ENCODE peak calls at places on chromosomes 11 and 22, in ten cellular contexts. A, L, P, G, W, J, Q, O, E and Z are unnamed samples.

GRCh38 chr11:116928102-116928777 is 90.8 kb upstream of the APOA1 start:
- DNase-seq in A (no peak), L (no peak), P (no peak), G (no peak), W (no peak), J (no peak), Q (no peak), O (no peak), E (peak; percentile 53), Z (no peak)

GRCh38 chr11:79414644-79415317 is 26.0 kb downstream of the TENM4 start:
- DNase-seq in A (peak; percentile 71), L (no peak), P (peak; percentile 55), G (no peak), W (no peak), J (peak; percentile 79), Q (peak; percentile 91), O (no peak), E (no peak), Z (no peak)

GRCh38 chr11:77019976-77020591 is 14.1 kb upstream of the B3GNT6 start:
- DNase-seq in A (peak; percentile 5), L (peak; percentile 68), P (no peak), G (no peak), W (no peak), J (peak; percentile 56), Q (peak; percentile 85), O (no peak), E (no peak), Z (peak; percentile 69)

GRCh38 chr11:57597461-57597892 is at the start of gene SERPING1:
- DNase-seq in A (peak; percentile 65), L (no peak), P (no peak), G (no peak), W (no peak), J (no peak), Q (no peak), O (no peak), E (no peak), Z (no peak)

GRCh38 chr22:37105990-37106389 is 3.5 kb downstream of the TMPRSS6 start:
- DNase-seq in A (no peak), L (no peak), P (no peak), G (no peak), W (no peak), J (no peak), Q (no peak), O (no peak), E (no peak), Z (no peak)

GRCh38 chr11:76609736-76610370 is 60.7 kb downstream of the LRRC32 start:
- DNase-seq in A (peak; percentile 54), L (no peak), P (no peak), G (no peak), W (no peak), J (no peak), Q (no peak), O (no peak), E (no peak), Z (no peak)

GRCh38 chr11:95699631-95700470 is 89.7 kb downstream of the FAM76B start:
- DNase-seq in A (peak; percentile 41), L (no peak), P (no peak), G (no peak), W (no peak), J (no peak), Q (no peak), O (no peak), E (peak; percentile 44), Z (no peak)

GRCh38 chr11:116980136-116980793 is 118.0 kb downstream of the SIK3 start:
- DNase-seq in A (no peak), L (no peak), P (no peak), G (no peak), W (no peak), J (no peak), Q (no peak), O (no peak), E (no peak), Z (no peak)

GRCh38 chr11:12811861-12812260 is 137.6 kb downstream of the TEAD1 start:
- DNase-seq in A (no peak), L (no peak), P (no peak), G (no peak), W (no peak), J (no peak), Q (no peak), O (no peak), E (peak; percentile 33), Z (no peak)

GRCh38 chr11:22730319-22730718 is 63.9 kb downstream of the GAS2 start:
- DNase-seq in A (no peak), L (no peak), P (no peak), G (no peak), W (no peak), J (peak; percentile 2), Q (peak; percentile 18), O (peak; percentile 4), E (no peak), Z (peak; percentile 21)

GRCh38 chr11:898540-899190 is 11.9 kb downstream of the CHID1 start:
- DNase-seq in A (peak; percentile 35), L (no peak), P (no peak), G (no peak), W (no peak), J (no peak), Q (peak; percentile 32), O (no peak), E (no peak), Z (no peak)

GRCh38 chr11:2612884-2613571 is 86.8 kb downstream of the KCNQ1OT1 start:
- DNase-seq in A (no peak), L (peak; percentile 10), P (no peak), G (no peak), W (no peak), J (no peak), Q (no peak), O (no peak), E (no peak), Z (no peak)

GRCh38 chr11:86524603-86525352 is 147.6 kb downstream of the ME3 start:
- DNase-seq in A (peak; percentile 43), L (peak; percentile 75), P (no peak), G (no peak), W (no peak), J (peak; percentile 81), Q (peak; percentile 91), O (no peak), E (no peak), Z (peak; percentile 69)

GRCh38 chr22:36383110-36383581 is 4.6 kb downstream of the MYH9 start:
- DNase-seq in A (no peak), L (peak; percentile 82), P (peak; percentile 66), G (no peak), W (peak; percentile 43), J (peak; percentile 79), Q (peak; percentile 95), O (no peak), E (peak; percentile 79), Z (peak; percentile 62)

GRCh38 chr22:31344369-31345330 is 1.5 kb downstream of the PATZ1 start:
- DNase-seq in A (no peak), L (no peak), P (no peak), G (peak; percentile 32), W (peak; percentile 6), J (no peak), Q (no peak), O (no peak), E (peak; percentile 37), Z (no peak)

GRCh38 chr11:120929664-120930154 is 94.2 kb upstream of the TBCEL start:
- DNase-seq in A (peak; percentile 32), L (no peak), P (peak; percentile 1), G (peak; percentile 65), W (peak; percentile 9), J (peak; percentile 70), Q (peak; percentile 47), O (peak; percentile 57), E (peak; percentile 26), Z (peak; percentile 54)

GRCh38 chr11:28767574-28767973 is 659.4 kb downstream of the METTL15 start:
- DNase-seq in A (peak; percentile 13), L (no peak), P (no peak), G (no peak), W (no peak), J (peak; percentile 43), Q (peak; percentile 82), O (no peak), E (no peak), Z (no peak)

GRCh38 chr22:19179472-19180048 is 1.0 kb upstream of the SLC25A1 start:
- DNase-seq in A (peak; percentile 81), L (peak; percentile 79), P (peak; percentile 58), G (peak; percentile 80), W (no peak), J (peak; percentile 82), Q (peak; percentile 74), O (peak; percentile 37), E (peak; percentile 68), Z (peak; percentile 60)

GRCh38 chr11:914747-915493 is 4.3 kb upstream of the CHID1 start:
- DNase-seq in A (no peak), L (no peak), P (no peak), G (peak; percentile 24), W (no peak), J (no peak), Q (no peak), O (no peak), E (no peak), Z (no peak)